ENCODE peak calls at places on chromosome 21, in eight cellular contexts. E is heart right ventricle, G is endodermal cell, N is ovary, K is prostate gland, V is astrocyte, W is IMR-90, C is WERI-Rb-1. H is an unnamed sample.

GRCh38 chr21:38467911-38468310 is 30.4 kb downstream of the ERG start:
- DNase-seq in E (no peak), G (peak), N (no peak), K (no peak), V (no peak), W (no peak), C (peak), H (no peak)

GRCh38 chr21:37670883-37671282 is 245.4 kb downstream of the KCNJ6 start:
- DNase-seq in E (no peak), G (no peak), N (no peak), K (no peak), V (peak), W (peak), C (no peak), H (no peak)

GRCh38 chr21:34604556-34604955 is 10.4 kb downstream of the RCAN1 start:
- DNase-seq in E (no peak), G (peak), N (no peak), K (no peak), V (no peak), W (no peak), C (no peak), H (no peak)

GRCh38 chr21:31142600-31142999 is 104.3 kb upstream of the KRTAP19-8 start:
- DNase-seq in E (no peak), G (peak), N (no peak), K (no peak), V (no peak), W (no peak), C (no peak), H (no peak)

GRCh38 chr21:14901482-14901958 is 163.3 kb downstream of the NRIP1 start:
- DNase-seq in E (no peak), G (no peak), N (no peak), K (no peak), V (peak), W (peak), C (no peak), H (no peak)

GRCh38 chr21:27519357-27519756 is 552.5 kb upstream of the ADAMTS5 start:
- DNase-seq in E (no peak), G (no peak), N (no peak), K (no peak), V (peak), W (peak), C (no peak), H (no peak)

GRCh38 chr21:34950980-34951379 is 98.1 kb downstream of the RUNX1 start:
- DNase-seq in E (no peak), G (no peak), N (no peak), K (no peak), V (peak), W (no peak), C (no peak), H (no peak)

GRCh38 chr21:29326914-29327554 is 28.3 kb downstream of the BACH1 start:
- DNase-seq in E (no peak), G (no peak), N (no peak), K (no peak), V (no peak), W (no peak), C (no peak), H (no peak)

GRCh38 chr21:25215698-25216384 is 391.4 kb downstream of the MRPL39 start:
- DNase-seq in E (no peak), G (no peak), N (no peak), K (no peak), V (no peak), W (no peak), C (no peak), H (no peak)

GRCh38 chr21:25566645-25567044 is 40.6 kb downstream of the MRPL39 start:
- DNase-seq in E (no peak), G (no peak), N (no peak), K (no peak), V (no peak), W (no peak), C (no peak), H (no peak)

GRCh38 chr21:37527103-37527502 is 160.5 kb downstream of the DYRK1A start:
- DNase-seq in E (no peak), G (no peak), N (no peak), K (no peak), V (no peak), W (no peak), C (no peak), H (no peak)

GRCh38 chr21:15254111-15254510 is 189.3 kb upstream of the NRIP1 start:
- DNase-seq in E (no peak), G (no peak), N (no peak), K (no peak), V (no peak), W (no peak), C (no peak), H (no peak)

GRCh38 chr21:25636727-25637126 is 2.3 kb upstream of the JAM2 start:
- DNase-seq in E (no peak), G (no peak), N (no peak), K (no peak), V (no peak), W (peak), C (no peak), H (no peak)

GRCh38 chr21:45161039-45161945 is 86.9 kb downstream of the ADARB1 start:
- DNase-seq in E (no peak), G (peak), N (no peak), K (no peak), V (no peak), W (no peak), C (peak), H (peak)

GRCh38 chr21:31218830-31219608 is 125.0 kb downstream of the TIAM1 start:
- DNase-seq in E (peak), G (peak), N (peak), K (peak), V (peak), W (peak), C (no peak), H (peak)

GRCh38 chr21:39316729-39317128 is 3.3 kb upstream of the BRWD1 start:
- DNase-seq in E (no peak), G (no peak), N (no peak), K (no peak), V (no peak), W (no peak), C (no peak), H (no peak)

GRCh38 chr21:14533555-14534400 is 12.3 kb downstream of the SAMSN1 start:
- DNase-seq in E (no peak), G (no peak), N (no peak), K (no peak), V (peak), W (no peak), C (no peak), H (no peak)

GRCh38 chr21:24444736-24445135 is 1162.5 kb downstream of the MRPL39 start:
- DNase-seq in E (no peak), G (no peak), N (no peak), K (no peak), V (no peak), W (no peak), C (no peak), H (no peak)

GRCh38 chr21:37045139-37045538 is 27.7 kb downstream of the PIGP start:
- DNase-seq in E (no peak), G (no peak), N (no peak), K (no peak), V (no peak), W (no peak), C (no peak), H (no peak)

GRCh38 chr21:15160136-15160535 is 95.3 kb upstream of the NRIP1 start:
- DNase-seq in E (no peak), G (no peak), N (no peak), K (no peak), V (no peak), W (no peak), C (no peak), H (no peak)

GRCh38 chr21:26490771-26491170 is 82.3 kb downstream of the CYYR1 start:
- DNase-seq in E (no peak), G (no peak), N (no peak), K (no peak), V (peak), W (no peak), C (no peak), H (no peak)

GRCh38 chr21:28833609-28834008 is 159.1 kb downstream of the LTN1 start:
- DNase-seq in E (no peak), G (no peak), N (no peak), K (no peak), V (no peak), W (no peak), C (no peak), H (no peak)

GRCh38 chr21:20943476-20944085 is 54.6 kb upstream of the NCAM2 start:
- DNase-seq in E (no peak), G (no peak), N (no peak), K (no peak), V (no peak), W (no peak), C (no peak), H (no peak)

GRCh38 chr21:17834639-17835354 is 15.6 kb upstream of the C21orf91 start:
- DNase-seq in E (no peak), G (no peak), N (no peak), K (no peak), V (no peak), W (no peak), C (no peak), H (no peak)

GRCh38 chr21:17828223-17828622 is 9.1 kb upstream of the C21orf91 start:
- DNase-seq in E (no peak), G (no peak), N (no peak), K (no peak), V (peak), W (peak), C (no peak), H (no peak)

GRCh38 chr21:17823846-17824245 is 4.7 kb upstream of the C21orf91 start:
- DNase-seq in E (no peak), G (no peak), N (no peak), K (no peak), V (no peak), W (no peak), C (no peak), H (no peak)

GRCh38 chr21:17829472-17829871 is 10.3 kb upstream of the C21orf91 start:
- DNase-seq in E (no peak), G (no peak), N (no peak), K (no peak), V (peak), W (peak), C (no peak), H (no peak)
- H3K27ac ChIP-seq in E (no peak), G (no peak), N (no peak), K (no peak), V (no peak), W (peak), C (no peak), H (no peak)

DNA sequence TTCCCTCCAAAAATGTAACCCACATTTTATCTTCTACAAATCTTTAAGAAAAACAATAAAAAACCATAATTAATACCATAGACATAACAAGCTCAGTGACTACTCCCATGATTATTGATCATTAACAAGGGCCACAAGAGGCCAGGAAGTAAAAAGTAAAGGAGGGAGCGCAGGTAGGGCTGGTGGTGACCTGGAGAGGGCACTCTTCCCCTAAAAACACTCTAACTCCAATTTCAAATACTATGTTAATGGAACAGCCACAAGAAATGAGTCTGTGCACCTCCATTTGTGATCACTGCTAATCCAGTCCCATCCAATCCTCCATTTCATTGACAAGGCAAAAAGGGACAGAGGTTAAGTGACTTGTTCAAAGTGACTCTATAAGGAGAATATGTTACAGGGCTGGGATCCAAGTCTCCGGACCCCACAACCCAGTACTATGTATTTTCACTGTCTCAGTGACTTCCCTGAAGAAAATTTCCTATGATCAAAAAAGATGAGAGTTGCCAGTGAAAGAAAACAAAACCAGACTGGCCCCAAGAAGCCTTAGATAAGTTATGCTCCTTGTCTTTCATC is 41.2 kb upstream of the CFAP298 start:
- DNase-seq in E (no peak), G (peak), N (no peak), K (no peak), V (no peak), W (peak), C (peak), H (no peak)
- TF ChIP-seq CTCF in E (peak), G (peak), N (peak), K (peak), V (peak), W (peak), C (peak), H (no peak)

GRCh38 chr21:41370840-41371697 is 9.2 kb downstream of the MX2 start:
- DNase-seq in E (no peak), G (peak), N (no peak), K (no peak), V (peak), W (no peak), C (no peak), H (no peak)
- H3K4me3 ChIP-seq in E (no peak), G (no peak), N (no peak), K (no peak), V (no peak), W (no peak), C (no peak), H (no peak)

GRCh38 chr21:41321908-41322495 is 5.4 kb downstream of the FAM3B start:
- DNase-seq in E (no peak), G (no peak), N (no peak), K (peak), V (no peak), W (no peak), C (no peak), H (no peak)
- H3K27ac ChIP-seq in E (no peak), G (no peak), N (no peak), K (peak), V (no peak), W (no peak), C (no peak), H (no peak)

GRCh38 chr21:22552390-22552789 is 1554.2 kb downstream of the NCAM2 start:
- DNase-seq in E (no peak), G (no peak), N (no peak), K (no peak), V (no peak), W (no peak), C (no peak), H (no peak)
- TF ChIP-seq CTCF in E (no peak), G (no peak), N (no peak), K (no peak), V (no peak), W (no peak), C (no peak), H (no peak)

GRCh38 chr21:42401164-42401563 is 2.5 kb upstream of the UBASH3A start:
- DNase-seq in E (no peak), G (no peak), N (no peak), K (no peak), V (peak), W (no peak), C (no peak), H (no peak)

GRCh38 chr21:42404534-42404933 is 832 bp downstream of the UBASH3A start:
- DNase-seq in E (no peak), G (no peak), N (no peak), K (no peak), V (no peak), W (no peak), C (no peak), H (no peak)

GRCh38 chr21:42403611-42404231 is at the start of gene UBASH3A:
- DNase-seq in E (no peak), G (no peak), N (no peak), K (no peak), V (no peak), W (no peak), C (no peak), H (no peak)

GRCh38 chr21:42400525-42400924 is 3.2 kb upstream of the UBASH3A start:
- DNase-seq in E (no peak), G (no peak), N (no peak), K (no peak), V (peak), W (peak), C (no peak), H (no peak)

DNA sequence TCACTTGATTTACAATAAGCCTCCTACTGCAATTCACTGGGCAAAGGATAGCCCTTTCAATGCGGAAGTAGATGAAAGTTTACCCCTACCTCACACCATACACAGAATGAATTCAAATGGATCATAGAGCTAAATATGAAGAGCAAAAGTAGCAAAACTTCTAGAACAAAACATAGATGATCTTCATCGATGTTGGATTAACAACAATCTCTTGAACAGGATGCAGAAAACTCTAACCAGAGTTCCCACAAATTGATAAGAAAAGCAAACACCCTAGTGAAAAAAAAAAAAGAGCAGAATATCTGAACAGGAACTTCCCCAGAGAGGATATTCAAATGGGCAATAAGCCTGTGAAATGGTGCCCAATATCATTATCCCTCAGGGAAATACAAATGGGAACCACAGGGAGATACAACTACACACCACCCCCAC is 1.9 kb upstream of the UBASH3A start:
- DNase-seq in E (no peak), G (no peak), N (no peak), K (no peak), V (no peak), W (no peak), C (no peak), H (no peak)
- H3K4me3 ChIP-seq in E (no peak), G (no peak), N (no peak), K (no peak), V (no peak), W (no peak), C (no peak), H (no peak)

DNA sequence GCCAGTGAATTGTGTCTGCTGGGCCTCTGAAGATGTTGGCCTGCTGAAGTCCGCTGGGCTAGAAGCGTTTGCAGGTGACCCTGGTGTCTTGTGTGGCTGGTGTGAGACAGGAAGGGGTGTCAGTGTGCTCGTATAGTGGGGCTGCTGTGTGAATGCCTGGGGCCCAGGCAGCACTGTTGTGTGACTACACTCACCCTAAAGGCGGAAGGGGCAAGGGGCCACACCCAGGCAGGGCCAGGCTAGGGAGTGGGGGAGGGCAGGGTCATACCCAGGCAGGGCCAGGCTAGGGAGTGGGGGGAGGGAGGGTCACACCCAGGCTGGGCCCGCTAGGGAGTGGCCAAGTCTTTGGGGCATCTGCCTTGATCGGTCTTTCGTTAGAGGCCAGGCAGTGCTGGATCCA is 25.0 kb downstream of the PDXK start:
- DNase-seq in E (no peak), G (no peak), N (no peak), K (no peak), V (no peak), W (no peak), C (no peak), H (no peak)
- H3K27ac ChIP-seq in E (no peak), G (no peak), N (no peak), K (no peak), V (no peak), W (no peak), C (no peak), H (no peak)

GRCh38 chr21:42113926-42114409 is 42.9 kb downstream of the UMODL1 start:
- DNase-seq in E (no peak), G (no peak), N (no peak), K (peak), V (no peak), W (no peak), C (no peak), H (no peak)
- TF ChIP-seq CTCF in E (no peak), G (no peak), N (no peak), K (peak), V (no peak), W (no peak), C (no peak), H (no peak)

GRCh38 chr21:46639489-46640386 is 4.3 kb downstream of the PRMT2 start:
- DNase-seq in E (no peak), G (no peak), N (no peak), K (no peak), V (no peak), W (peak), C (no peak), H (no peak)
- H3K4me3 ChIP-seq in E (no peak), G (no peak), N (no peak), K (no peak), V (no peak), W (no peak), C (no peak), H (no peak)

H was measured in coronary artery.